ENCODE peak calls at places on chromosome 15, in four cellular contexts. One of them, this sample, is unnamed.

GRCh38 chr15:92375057-92375456 is 18.6 kb upstream of the ST8SIA2 start:
- DNase-seq in K562: no peak
- DNase-seq in GM12878: no peak
- DNase-seq in H1: no peak
- DNase-seq in this sample: no peak

GRCh38 chr15:70856884-70857546 is 3.1 kb upstream of the LARP6 start:
- DNase-seq in K562: no peak
- DNase-seq in GM12878: no peak
- DNase-seq in H1: no peak
- DNase-seq in this sample: no peak

GRCh38 chr15:41494190-41494921 is 682 bp downstream of the ITPKA start:
- DNase-seq in K562: peak; percentile 74
- DNase-seq in GM12878: no peak
- DNase-seq in H1: no peak
- DNase-seq in this sample: peak; percentile 73

GRCh38 chr15:89640245-89640644 is 15.0 kb downstream of the KIF7 start:
- DNase-seq in K562: no peak
- DNase-seq in GM12878: no peak
- DNase-seq in H1: no peak
- DNase-seq in this sample: no peak

GRCh38 chr15:41502787-41503668 is 9.4 kb downstream of the ITPKA start:
- DNase-seq in K562: no peak
- DNase-seq in GM12878: no peak
- DNase-seq in H1: no peak
- DNase-seq in this sample: no peak

GRCh38 chr15:62809106-62809967 is 233.2 kb upstream of the TPM1 start:
- DNase-seq in K562: no peak
- DNase-seq in GM12878: no peak
- DNase-seq in H1: no peak
- DNase-seq in this sample: peak; percentile 23

GRCh38 chr15:25731411-25731810 is 131.7 kb downstream of the ATP10A start:
- DNase-seq in K562: no peak
- DNase-seq in GM12878: no peak
- DNase-seq in H1: no peak
- DNase-seq in this sample: no peak

GRCh38 chr15:36029606-36030005 is 483.6 kb upstream of the DPH6 start:
- DNase-seq in K562: no peak
- DNase-seq in GM12878: no peak
- DNase-seq in H1: no peak
- DNase-seq in this sample: no peak

GRCh38 chr15:80996247-80996646 is 4.5 kb upstream of the TLNRD1 start:
- DNase-seq in K562: peak; percentile 67
- DNase-seq in GM12878: no peak
- DNase-seq in H1: no peak
- DNase-seq in this sample: no peak

GRCh38 chr15:22942306-22942855 is 37.8 kb downstream of the CYFIP1 start:
- DNase-seq in K562: no peak
- DNase-seq in GM12878: no peak
- DNase-seq in H1: no peak
- DNase-seq in this sample: no peak

GRCh38 chr15:49624046-49624445 is 3.2 kb downstream of the DTWD1 start:
- DNase-seq in K562: no peak
- DNase-seq in GM12878: no peak
- DNase-seq in H1: no peak
- DNase-seq in this sample: no peak

GRCh38 chr15:60800729-60801072 is 321.8 kb upstream of the ICE2 start:
- DNase-seq in K562: no peak
- DNase-seq in GM12878: no peak
- DNase-seq in H1: no peak
- DNase-seq in this sample: no peak

GRCh38 chr15:51814616-51815015 is 14.8 kb upstream of the TMOD3 start:
- DNase-seq in K562: no peak
- DNase-seq in GM12878: no peak
- DNase-seq in H1: no peak
- DNase-seq in this sample: no peak

GRCh38 chr15:88627463-88627862 is 6.3 kb downstream of the AEN start:
- DNase-seq in K562: no peak
- DNase-seq in GM12878: no peak
- DNase-seq in H1: no peak
- DNase-seq in this sample: no peak

GRCh38 chr15:42465520-42466259 is 25.3 kb downstream of the ZNF106 start:
- DNase-seq in K562: no peak
- DNase-seq in GM12878: no peak
- DNase-seq in H1: no peak
- DNase-seq in this sample: no peak

GRCh38 chr15:75200765-75201608 is 695 bp upstream of the C15orf39 start:
- DNase-seq in K562: peak; percentile 69
- DNase-seq in GM12878: no peak
- DNase-seq in H1: peak; percentile 63
- DNase-seq in this sample: peak; percentile 57

GRCh38 chr15:34217587-34218225 is 7.1 kb upstream of the EMC4 start:
- DNase-seq in K562: no peak
- DNase-seq in GM12878: no peak
- DNase-seq in H1: no peak
- DNase-seq in this sample: no peak

GRCh38 chr15:60760646-60761504 is 281.9 kb upstream of the ICE2 start:
- DNase-seq in K562: no peak
- DNase-seq in GM12878: no peak
- DNase-seq in H1: no peak
- DNase-seq in this sample: no peak

GRCh38 chr15:72198410-72199270 is 1.1 kb upstream of the GRAMD2A start:
- DNase-seq in K562: no peak
- DNase-seq in GM12878: no peak
- DNase-seq in H1: no peak
- DNase-seq in this sample: no peak

GRCh38 chr15:98503970-98504369 is 144.4 kb upstream of the IGF1R start:
- DNase-seq in K562: no peak
- DNase-seq in GM12878: no peak
- DNase-seq in H1: no peak
- DNase-seq in this sample: no peak

GRCh38 chr15:48622227-48622626 is 23.3 kb downstream of the FBN1 start:
- DNase-seq in K562: no peak
- DNase-seq in GM12878: no peak
- DNase-seq in H1: no peak
- DNase-seq in this sample: no peak
- TF ChIP-seq BRCA1 in K562: no peak
- TF ChIP-seq BRCA1 in GM12878: no peak
- TF ChIP-seq BRCA1 in H1: no peak
- TF ChIP-seq BRCA1 in this sample: no peak

GRCh38 chr15:77191230-77191834 is 120.4 kb upstream of the TSPAN3 start:
- DNase-seq in K562: no peak
- DNase-seq in GM12878: no peak
- DNase-seq in H1: no peak
- DNase-seq in this sample: no peak

GRCh38 chr15:77183066-77183465 is 112.2 kb upstream of the TSPAN3 start:
- DNase-seq in K562: no peak
- DNase-seq in GM12878: no peak
- DNase-seq in H1: no peak
- DNase-seq in this sample: no peak

GRCh38 chr15:77185242-77185785 is 114.4 kb upstream of the TSPAN3 start:
- DNase-seq in K562: peak; percentile 11
- DNase-seq in GM12878: no peak
- DNase-seq in H1: no peak
- DNase-seq in this sample: no peak

GRCh38 chr15:77187751-77188464 is 117.0 kb upstream of the TSPAN3 start:
- DNase-seq in K562: peak; percentile 20
- DNase-seq in GM12878: peak; percentile 73
- DNase-seq in H1: no peak
- DNase-seq in this sample: no peak

GRCh38 chr15:77186518-77187095 is 115.7 kb upstream of the TSPAN3 start:
- DNase-seq in K562: peak; percentile 45
- DNase-seq in GM12878: peak; percentile 39
- DNase-seq in H1: no peak
- DNase-seq in this sample: no peak
- TF ChIP-seq YY1 in K562: no peak
- TF ChIP-seq YY1 in GM12878: peak; percentile 43
- TF ChIP-seq YY1 in H1: no peak
- TF ChIP-seq YY1 in this sample: no peak

GRCh38 chr15:66803182-66803729 is 101.2 kb downstream of the SMAD6 start:
- DNase-seq in K562: peak; percentile 95
- DNase-seq in GM12878: no peak
- DNase-seq in H1: peak; percentile 56
- DNase-seq in this sample: peak; percentile 84
- TF ChIP-seq POLR2AphosphoS5 in K562: no peak
- TF ChIP-seq POLR2AphosphoS5 in GM12878: no peak
- TF ChIP-seq POLR2AphosphoS5 in H1: no peak
- TF ChIP-seq POLR2AphosphoS5 in this sample: no peak

GRCh38 chr15:39362832-39363561 is 217.9 kb upstream of the THBS1 start:
- DNase-seq in K562: no peak
- DNase-seq in GM12878: no peak
- DNase-seq in H1: no peak
- DNase-seq in this sample: no peak
- TF ChIP-seq BRCA1 in K562: no peak
- TF ChIP-seq BRCA1 in GM12878: no peak
- TF ChIP-seq BRCA1 in H1: no peak
- TF ChIP-seq BRCA1 in this sample: no peak

This sample was measured in HepG2.